ENCODE peak calls at places on chromosomes 12 and 14, in nine cellular contexts. I is body of pancreas; F is mesendoderm; R is left ventricle myocardium inferior; V is CD4-positive, CD25-positive, alpha-beta regulatory T cell; X is testis; W is uterus; J is aorta; D is cardiac muscle cell. Q is an unnamed sample.
A peak's percentile ranks its signal among the peaks of the same experiment; 100 is the strongest.

GRCh38 chr14:69353168-69353567 is 44.9 kb downstream of the ERH start:
- DNase-seq in I (no peak), R (no peak), W (no peak), J (no peak), V (no peak), D (no peak), X (no peak), F (no peak), Q (no peak)

GRCh38 chr12:19095869-19096480 is 33.6 kb upstream of the PLEKHA5 start:
- DNase-seq in D (no peak), X (no peak), R (no peak), F (no peak), W (no peak), I (no peak), V (no peak), J (no peak), Q (no peak)

GRCh38 chr12:11727133-11727664 is 77.7 kb downstream of the ETV6 start:
- DNase-seq in F (no peak), V (peak; percentile 36), R (no peak), J (no peak), W (no peak), I (no peak), X (no peak), D (no peak), Q (no peak)

GRCh38 chr12:16568873-16569272 is 37.1 kb downstream of the LMO3 start:
- DNase-seq in F (peak; percentile 18), I (no peak), W (no peak), R (no peak), J (no peak), D (no peak), X (no peak), V (no peak), Q (no peak)

GRCh38 chr12:33813536-33813935 is 208.8 kb upstream of the ALG10 start:
- DNase-seq in F (no peak), R (no peak), X (no peak), I (no peak), J (no peak), V (no peak), D (no peak), W (no peak), Q (no peak)

GRCh38 chr12:9632766-9633165 is 25.1 kb upstream of the KLRB1 start:
- DNase-seq in I (no peak), X (no peak), W (no peak), J (no peak), R (no peak), F (no peak), V (peak; percentile 40), D (no peak), Q (no peak)

GRCh38 chr14:90905531-90905930 is 89.3 kb upstream of the TTC7B start:
- DNase-seq in J (no peak), W (no peak), X (no peak), R (no peak), D (no peak), I (no peak), F (no peak), V (peak; percentile 28), Q (no peak)

GRCh38 chr12:110224379-110225304 is 56.4 kb upstream of the ATP2A2 start:
- DNase-seq in X (no peak), I (no peak), W (peak; percentile 35), J (no peak), R (no peak), F (no peak), V (peak; percentile 6), D (no peak), Q (no peak)

GRCh38 chr12:69555461-69555860 is 29.8 kb upstream of the CCT2 start:
- DNase-seq in J (no peak), W (no peak), D (no peak), V (no peak), F (no peak), X (no peak), I (no peak), R (no peak), Q (no peak)

GRCh38 chr14:40850191-40850590 is 756.5 kb upstream of the LRFN5 start:
- DNase-seq in R (no peak), I (no peak), F (peak; percentile 11), X (no peak), J (no peak), W (no peak), D (no peak), V (no peak), Q (no peak)

GRCh38 chr12:30928356-30929264 is 2.1 kb downstream of the TSPAN11 start:
- DNase-seq in J (no peak), R (peak; percentile 53), W (no peak), I (no peak), D (peak; percentile 82), X (peak; percentile 25), F (no peak), V (no peak), Q (no peak)

GRCh38 chr12:23596568-23596967 is 352.9 kb downstream of the SOX5 start:
- DNase-seq in R (no peak), D (no peak), F (no peak), W (no peak), J (no peak), X (no peak), V (no peak), I (no peak), Q (no peak)

GRCh38 chr14:82710257-82710841 is 1176.7 kb upstream of the SEL1L start:
- DNase-seq in W (peak; percentile 38), I (peak; percentile 68), J (peak; percentile 47), V (peak; percentile 33), X (peak; percentile 85), R (no peak), D (peak; percentile 68), F (peak; percentile 76), Q (peak; percentile 31)

GRCh38 chr12:51222461-51222860 is 4.6 kb upstream of the POU6F1 start:
- DNase-seq in X (no peak), I (peak; percentile 35), J (no peak), F (no peak), R (no peak), D (no peak), V (no peak), W (no peak), Q (no peak)

GRCh38 chr14:50031534-50032313 is 84.6 kb downstream of the VCPKMT start:
- DNase-seq in X (no peak), J (no peak), W (no peak), I (no peak), R (no peak), D (no peak), V (no peak), F (no peak), Q (no peak)

GRCh38 chr12:68871899-68872298 is 61.1 kb downstream of the CPM start:
- DNase-seq in F (peak; percentile 55), J (no peak), D (no peak), I (no peak), X (no peak), W (no peak), V (peak; percentile 39), R (no peak), Q (no peak)

GRCh38 chr14:23432102-23432925 is 3.1 kb downstream of the MYH7 start:
- DNase-seq in W (no peak), R (no peak), F (no peak), I (no peak), V (no peak), D (no peak), X (no peak), J (no peak), Q (no peak)
- H3K4me3 ChIP-seq in W (no peak overlapping the region), R (no peak overlapping the region), F (no peak overlapping the region), I (no peak overlapping the region), V (no peak overlapping the region), D (no peak overlapping the region), X (no peak overlapping the region), J (no peak overlapping the region), Q (peak overlapping the region; percentile 44)

GRCh38 chr14:77140343-77140936 is 1.2 kb downstream of the ZDHHC22 start:
- DNase-seq in W (no peak), R (no peak), D (no peak), F (no peak), V (no peak), J (no peak), X (no peak), I (no peak), Q (no peak)

GRCh38 chr14:77140937-77141591 is 527 bp downstream of the ZDHHC22 start:
- DNase-seq in R (no peak), I (no peak), W (no peak), J (no peak), D (peak; percentile 85), V (no peak), X (no peak), F (peak; percentile 82), Q (no peak)

GRCh38 chr14:77139022-77139421 is 2.6 kb downstream of the ZDHHC22 start:
- DNase-seq in J (no peak), X (no peak), W (no peak), R (no peak), F (no peak), I (no peak), D (no peak), V (no peak), Q (no peak)

GRCh38 chr14:77141592-77142288 is at the start of gene ZDHHC22:
- DNase-seq in J (no peak), R (no peak), D (no peak), X (no peak), F (peak; percentile 74), I (no peak), V (no peak), W (no peak), Q (no peak)

GRCh38 chr14:77139540-77140342 is 1.9 kb downstream of the ZDHHC22 start:
- DNase-seq in V (peak; percentile 53), J (no peak), W (no peak), D (peak; percentile 73), F (peak; percentile 90), I (no peak), X (peak; percentile 63), R (no peak), Q (no peak)
- H3K27me3 ChIP-seq in V (peaks cover 33% of the 10 kb centered on the region), J (no peaks in the 10 kb centered on the region), W (no peaks in the 10 kb centered on the region), D (peaks cover 68% of the 10 kb centered on the region), F (no peaks in the 10 kb centered on the region), I (peaks cover 38% of the 10 kb centered on the region), X (no peaks in the 10 kb centered on the region), R (peaks cover 100% of the 10 kb centered on the region), Q (no peaks in the 10 kb centered on the region)

GRCh38 chr14:103695331-103696026 is 19.8 kb downstream of the XRCC3 start:
- DNase-seq in V (no peak), R (no peak), X (no peak), D (no peak), F (no peak), I (no peak), W (no peak), J (no peak), Q (no peak)
- H3K4me1 ChIP-seq in V (no peaks in the 10 kb centered on the region), R (peaks cover 52% of the 10 kb centered on the region), X (peaks cover 28% of the 10 kb centered on the region), D (no peaks in the 10 kb centered on the region), F (no peaks in the 10 kb centered on the region), I (peaks cover 21% of the 10 kb centered on the region), W (peaks cover 14% of the 10 kb centered on the region), J (no peaks in the 10 kb centered on the region), Q (peaks cover 6% of the 10 kb centered on the region)

DNA sequence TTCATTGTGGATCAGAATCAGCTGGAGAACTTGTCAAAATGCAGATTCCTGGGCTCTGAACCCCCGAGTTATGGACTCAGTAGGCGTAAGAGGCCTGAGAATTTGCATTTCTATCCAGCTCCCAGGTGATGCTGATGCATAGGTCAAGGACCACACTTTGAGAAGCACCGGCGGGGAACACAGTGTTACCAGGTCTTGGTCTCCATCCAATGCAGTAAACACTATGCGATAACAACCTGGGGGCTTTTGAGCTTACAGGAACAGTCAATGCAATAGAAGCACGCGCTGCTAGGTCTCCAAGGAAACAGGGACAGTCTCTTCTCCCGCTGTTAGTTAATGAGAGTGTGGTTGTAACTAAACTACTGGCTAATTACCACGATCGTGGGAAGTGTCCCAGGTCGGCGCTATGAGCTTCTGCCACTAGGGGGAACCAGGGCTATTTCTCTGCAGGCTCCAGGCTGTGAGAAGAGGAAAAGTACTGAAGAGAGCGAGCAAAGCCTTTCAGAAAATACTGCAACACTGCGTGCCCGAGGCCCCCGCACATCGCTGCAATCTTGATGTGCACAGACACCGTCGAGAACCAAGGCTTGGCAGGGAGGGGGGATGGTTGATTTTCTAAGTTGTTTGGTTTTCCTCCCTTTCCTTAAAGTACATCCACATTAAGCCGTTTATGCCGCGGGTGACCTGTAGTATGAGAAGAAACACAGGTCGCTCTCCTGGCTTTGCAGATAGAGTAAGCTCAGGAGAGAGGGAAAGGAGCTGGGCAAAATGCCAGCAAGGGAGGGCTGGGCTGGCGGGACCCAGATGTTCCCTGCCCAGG is 52.0 kb upstream of the KCNA1 start:
- DNase-seq in D (peak; percentile 87), V (peak; percentile 78), J (peak; percentile 72), W (peak; percentile 61), R (peak; percentile 62), F (peak; percentile 91), X (peak; percentile 86), I (peak; percentile 68), Q (peak; percentile 84)
- H3K4me3 ChIP-seq in D (no peak overlapping the region), V (peak overlapping the region; percentile 5), J (no peak overlapping the region), W (no peak overlapping the region), R (peak overlapping the region; percentile 46), F (no peak overlapping the region), X (no peak overlapping the region), I (no peak overlapping the region), Q (peak overlapping the region; percentile 1)

Q was measured in right cardiac atrium.